ENCODE peak calls at places on chromosomes 16 and 17, in four cellular contexts. V, M, Y and D are unnamed samples.

GRCh38 chr17:9987779-9988585 is 82.9 kb upstream of the RCVRN start:
- DNase-seq in M (no peak), V (peak), Y (peak), D (peak)

GRCh38 chr16:54927125-54928015 is 3.3 kb upstream of the IRX5 start:
- DNase-seq in V (peak), M (no peak), Y (no peak), D (no peak)

GRCh38 chr16:67169011-67169451 is 1.3 kb upstream of the NOL3 start:
- DNase-seq in Y (no peak), V (no peak), M (no peak), D (no peak)

GRCh38 chr17:81832608-81833159 is 407 bp downstream of the MCRIP1 start:
- DNase-seq in V (peak), M (no peak), Y (no peak), D (no peak)

GRCh38 chr17:82518826-82519810 is at the start of gene FOXK2:
- DNase-seq in V (peak), M (peak), Y (peak), D (peak)

GRCh38 chr17:29369831-29370735 is 20.1 kb upstream of the TAOK1 start:
- DNase-seq in V (peak), M (peak), Y (peak), D (peak)

GRCh38 chr16:87329436-87330256 is 12.5 kb upstream of the C16orf95 start:
- DNase-seq in M (no peak), Y (no peak), V (no peak), D (no peak)

GRCh38 chr16:14369734-14370598 is 260.1 kb downstream of the PARN start:
- DNase-seq in V (no peak), Y (no peak), M (no peak), D (no peak)

GRCh38 chr17:71115669-71115972 is 946.3 kb downstream of the KCNJ2 start:
- DNase-seq in M (no peak), Y (no peak), V (no peak), D (no peak)

GRCh38 chr16:27398894-27399853 is 2.8 kb upstream of the IL21R start:
- DNase-seq in M (peak), V (no peak), Y (no peak), D (no peak)

GRCh38 chr16:86019446-86020047 is 120.6 kb downstream of the IRF8 start:
- DNase-seq in V (peak), Y (no peak), M (no peak), D (no peak)

GRCh38 chr17:17344507-17345293 is 41.5 kb downstream of the NT5M start:
- DNase-seq in Y (peak), V (no peak), M (no peak), D (no peak)

GRCh38 chr17:80860101-80860671 is 131.5 kb upstream of the CHMP6 start:
- DNase-seq in V (no peak), Y (no peak), M (no peak), D (no peak)

GRCh38 chr16:15548482-15548891 is 94.5 kb downstream of the MARF1 start:
- DNase-seq in V (no peak), M (peak), Y (peak), D (peak)

GRCh38 chr17:957856-958421 is 21.6 kb downstream of the NXN start:
- DNase-seq in Y (no peak), V (no peak), M (no peak), D (peak)

GRCh38 chr17:15920758-15921239 is 24.1 kb upstream of the ADORA2B start:
- DNase-seq in M (no peak), V (peak), Y (peak), D (peak)

GRCh38 chr16:15880434-15880833 is 8.0 kb downstream of the CEP20 start:
- DNase-seq in V (no peak), M (no peak), Y (no peak), D (no peak)

GRCh38 chr17:9021158-9021984 is at the start of gene NTN1:
- DNase-seq in Y (no peak), V (no peak), M (no peak), D (no peak)

GRCh38 chr16:86953631-86954465 is 363.3 kb downstream of the C16orf95 start:
- DNase-seq in Y (no peak), M (no peak), V (no peak), D (no peak)

GRCh38 chr17:55479903-55480302 is 31.3 kb downstream of the SMIM36 start:
- DNase-seq in V (no peak), Y (no peak), M (no peak), D (no peak)

GRCh38 chr16:75323928-75324327 is 72.5 kb upstream of the BCAR1 start:
- DNase-seq in Y (no peak), M (no peak), V (no peak), D (no peak)

GRCh38 chr17:290626-291025 is 62.0 kb downstream of the RPH3AL start:
- DNase-seq in Y (no peak), M (no peak), V (no peak), D (no peak)

GRCh38 chr16:1712791-1713261 is 6.8 kb downstream of the MAPK8IP3 start:
- DNase-seq in V (no peak), M (no peak), Y (no peak), D (no peak)

DNA sequence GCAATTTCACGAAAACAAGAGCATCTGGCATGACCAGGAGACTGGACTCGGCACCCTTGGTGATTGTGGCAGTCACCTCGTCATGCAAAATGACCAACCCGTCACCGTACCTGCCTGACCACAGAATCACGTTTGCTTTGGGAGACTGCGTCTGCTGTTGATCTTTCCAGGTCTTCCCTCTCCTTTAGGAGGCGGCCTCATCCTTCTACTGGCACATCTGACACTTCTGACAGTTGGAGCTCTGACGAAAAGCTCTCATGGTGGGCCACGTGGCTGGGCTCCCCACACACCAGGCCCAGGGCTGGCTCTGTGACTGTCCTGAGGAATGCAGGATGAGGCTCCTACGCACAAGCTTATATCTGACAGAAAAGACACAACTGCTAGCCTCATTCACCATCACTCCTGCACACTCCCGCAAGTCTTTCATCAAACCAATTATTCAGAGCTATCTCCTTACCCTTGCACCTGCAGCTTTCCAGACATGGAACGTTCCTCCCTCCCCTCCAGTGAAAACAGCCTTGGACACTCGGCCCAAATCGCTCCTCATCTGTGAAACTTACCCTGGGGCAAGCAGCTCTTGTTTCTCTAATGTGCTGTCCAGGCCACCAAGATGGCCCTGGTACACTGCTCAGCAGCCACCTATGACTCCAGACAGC is 3.6 kb downstream of the TRAP1 start:
- DNase-seq in Y (no peak), M (no peak), V (no peak), D (no peak)
- TF ChIP-seq ESRRA in Y (no peak), M (no peak), V (no peak), D (no peak)

GRCh38 chr16:52450906-52451305 is 96.0 kb downstream of the TOX3 start:
- DNase-seq in Y (no peak), M (no peak), V (no peak), D (no peak)

GRCh38 chr16:52455549-52456277 is 91.2 kb downstream of the TOX3 start:
- DNase-seq in V (no peak), M (no peak), Y (no peak), D (no peak)

GRCh38 chr16:52450241-52450640 is 96.7 kb downstream of the TOX3 start:
- DNase-seq in V (no peak), Y (no peak), M (no peak), D (no peak)

GRCh38 chr16:52453661-52454060 is 93.3 kb downstream of the TOX3 start:
- DNase-seq in V (no peak), M (no peak), Y (no peak), D (no peak)

DNA sequence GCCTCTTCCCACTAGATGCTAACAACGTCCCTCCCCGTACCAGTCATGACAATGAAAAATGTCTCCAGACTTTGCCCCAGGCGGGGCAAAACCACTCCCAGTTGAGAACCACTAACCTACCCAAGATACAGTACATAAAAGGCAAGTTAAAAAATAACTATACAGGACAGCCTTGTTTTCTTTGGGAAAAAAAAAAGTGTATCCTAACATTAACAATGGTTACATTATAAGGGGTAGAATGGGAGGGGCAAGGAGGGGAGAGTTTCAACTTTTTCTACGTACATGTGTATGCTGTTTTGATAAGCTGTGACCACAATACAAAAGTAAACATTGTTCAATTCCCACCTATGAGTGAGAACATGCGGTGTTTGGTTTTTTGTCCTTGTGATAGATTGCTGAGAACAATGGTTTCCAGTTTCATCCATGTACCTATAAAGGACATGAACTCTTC is 94.9 kb downstream of the TOX3 start:
- DNase-seq in M (no peak), Y (peak), V (no peak), D (peak)
- TF ChIP-seq KDM1A in M (no peak), Y (no peak), V (no peak), D (no peak)

DNA sequence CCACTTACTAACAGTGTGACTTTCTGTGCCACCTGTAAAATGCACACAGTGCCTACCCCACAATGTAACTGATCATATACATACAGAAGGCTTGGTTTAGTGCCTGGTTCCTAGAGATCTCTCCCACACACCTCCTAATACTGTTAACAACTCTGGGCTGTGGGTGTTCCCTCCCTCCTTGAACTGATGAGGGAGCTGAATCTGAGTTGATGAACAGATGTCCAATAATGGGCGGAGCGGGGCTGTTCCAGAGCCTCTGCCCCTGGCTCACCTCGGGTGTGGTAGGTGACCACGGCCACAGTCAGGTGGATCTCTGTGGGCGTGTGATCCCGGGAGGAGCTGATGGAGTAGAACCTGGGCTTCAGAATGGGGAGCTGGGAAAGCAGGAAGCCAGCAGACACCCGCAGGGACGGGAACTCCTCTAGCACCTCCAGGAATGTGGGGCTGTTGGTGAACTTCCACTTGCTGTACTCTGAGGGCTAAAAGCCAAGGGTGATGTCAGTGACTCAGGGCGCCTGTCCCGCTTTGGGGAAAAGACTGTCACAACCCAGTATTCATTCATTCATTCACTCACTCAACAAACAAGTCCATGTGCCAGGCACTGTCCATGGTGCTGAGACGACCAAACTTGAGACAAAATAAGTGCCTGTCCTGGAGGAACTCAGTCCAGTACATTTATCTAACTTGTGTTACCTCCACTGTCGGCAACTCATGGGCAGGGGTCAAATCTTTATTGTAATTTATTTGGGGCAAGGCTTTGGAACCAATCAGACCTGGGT is 37.6 kb downstream of the NOS2 start:
- DNase-seq in V (peak), M (no peak), Y (no peak), D (no peak)
- TF ChIP-seq BHLHE40 in V (no peak), M (no peak), Y (no peak), D (no peak)

DNA sequence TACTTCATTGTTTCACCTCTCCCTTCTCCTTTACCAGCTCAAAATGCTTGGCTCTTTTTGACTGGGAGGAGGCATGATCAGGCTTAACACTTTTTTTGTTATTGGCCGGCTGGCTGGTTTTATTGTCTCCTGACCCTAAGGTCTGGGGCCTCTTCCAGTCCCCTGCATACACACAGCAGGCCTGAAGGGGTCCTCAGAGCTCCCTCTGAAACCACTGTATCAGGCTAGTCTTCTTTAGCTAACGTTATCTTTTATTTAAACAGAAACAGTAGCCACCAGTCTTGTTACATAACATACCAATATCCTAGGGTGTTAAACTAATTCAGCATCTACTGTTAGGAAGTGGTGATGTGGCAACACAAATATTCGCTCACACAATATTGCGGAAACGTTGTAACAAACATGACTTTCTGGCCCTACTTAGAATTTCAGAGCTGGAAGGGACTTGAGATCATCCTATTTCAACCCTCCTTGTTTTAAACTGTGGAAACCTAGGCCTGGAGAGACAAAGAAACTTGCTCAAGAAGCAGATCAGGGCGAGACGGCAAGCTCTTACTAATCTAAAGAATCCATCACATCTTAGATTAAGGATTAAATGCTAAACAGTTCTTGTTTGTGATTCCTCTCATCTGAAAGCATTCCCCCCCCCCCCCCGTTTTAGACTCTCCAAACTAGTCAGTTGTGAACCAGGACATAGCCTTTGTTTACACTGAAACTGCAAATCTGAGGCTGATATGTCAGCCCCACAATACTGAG is 1.7 kb upstream of the YPEL2 start:
- DNase-seq in V (peak), M (peak), Y (peak), D (peak)
- TF ChIP-seq ESRRA in V (no peak), M (no peak), Y (no peak), D (no peak)

GRCh38 chr16:88416686-88417085 is 33.9 kb downstream of the ZNF469 start:
- DNase-seq in V (no peak), M (no peak), Y (no peak), D (no peak)

GRCh38 chr16:88413631-88414030 is 30.9 kb downstream of the ZNF469 start:
- DNase-seq in Y (no peak), V (no peak), M (no peak), D (no peak)

GRCh38 chr16:88414521-88415380 is 32.0 kb downstream of the ZNF469 start:
- DNase-seq in V (no peak), M (no peak), Y (no peak), D (no peak)

GRCh38 chr16:88417684-88418476 is 35.1 kb downstream of the ZNF469 start:
- DNase-seq in M (no peak), Y (no peak), V (no peak), D (no peak)

DNA sequence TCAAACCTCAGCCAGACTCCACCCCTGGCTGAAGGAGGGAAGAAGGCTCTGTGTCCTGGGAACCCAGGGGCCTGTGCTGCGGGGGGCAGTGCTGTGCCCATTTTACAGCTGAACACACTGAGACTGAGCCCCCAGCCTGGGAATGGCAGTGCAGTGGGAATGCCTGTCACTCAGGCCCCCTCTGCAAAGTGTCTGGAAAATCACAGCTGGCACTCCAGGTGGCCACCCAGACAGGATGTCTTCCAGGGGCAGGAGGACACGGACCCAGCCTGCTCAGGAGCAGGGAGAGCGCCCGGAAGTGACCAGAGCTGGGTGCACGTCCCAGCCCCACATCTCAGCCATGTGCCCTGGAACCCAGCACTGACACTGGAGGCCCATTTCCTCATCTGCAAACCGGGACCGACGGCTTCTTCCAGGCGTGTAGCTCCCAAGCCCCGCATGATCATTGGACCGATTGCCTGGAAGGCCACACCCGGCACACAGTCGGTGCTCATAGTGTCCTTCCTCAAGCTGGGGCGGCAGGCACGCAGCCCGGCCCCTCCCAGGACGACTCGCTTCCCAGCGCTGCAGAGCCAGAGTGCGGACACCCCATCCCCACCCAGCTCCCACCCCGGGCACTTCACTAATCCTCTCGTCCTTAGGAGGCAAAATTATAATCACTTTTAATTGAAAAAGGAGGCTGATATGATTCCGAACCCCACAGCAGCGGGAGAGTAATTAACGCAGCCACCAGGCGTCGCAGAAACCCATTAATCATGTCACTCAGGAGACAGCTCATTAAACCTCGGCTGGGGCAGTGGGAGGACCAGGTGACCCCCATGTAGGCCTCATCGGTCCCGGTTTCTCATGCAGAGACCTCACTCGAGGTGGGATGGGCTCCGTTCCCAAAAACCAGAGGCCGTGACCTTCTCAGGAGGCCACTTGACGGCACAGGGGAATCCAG is 32.9 kb downstream of the ZNF469 start:
- DNase-seq in V (peak), Y (no peak), M (no peak), D (no peak)
- TF ChIP-seq KDM1A in V (peak), Y (no peak), M (no peak), D (no peak)

GRCh38 chr17:66002063-66002585 is 189.8 kb downstream of the CEP112 start:
- DNase-seq in Y (no peak), M (no peak), V (no peak), D (no peak)
- TF ChIP-seq BHLHE40 in Y (no peak), M (no peak), V (no peak), D (no peak)

DNA sequence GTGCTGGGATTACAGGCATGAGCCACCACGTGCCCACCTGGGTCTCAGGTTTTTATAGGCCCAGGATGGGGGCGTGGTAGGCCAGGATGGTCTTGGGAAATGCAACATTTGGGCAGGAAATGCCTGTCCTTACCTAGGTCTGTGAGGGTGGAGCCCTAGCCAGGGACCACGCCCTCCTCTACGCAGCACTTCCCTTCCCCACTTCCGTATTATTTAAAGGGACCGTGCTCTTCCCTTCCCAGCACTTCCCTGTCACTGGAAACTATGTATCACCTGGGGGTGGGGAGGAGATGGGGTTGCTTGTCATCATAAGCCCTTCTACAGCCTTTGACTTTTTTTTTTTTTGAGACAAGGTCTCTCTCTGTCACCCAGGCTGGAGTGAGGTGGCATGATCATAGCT is 238.9 kb upstream of the NLRP1 start:
- DNase-seq in V (peak), Y (no peak), M (no peak), D (no peak)
- TF ChIP-seq ESRRA in V (no peak), Y (no peak), M (no peak), D (no peak)